ENCODE peak calls at places on chromosomes 4 and X, in nine cellular contexts. Q is ovary, H is uterus, N is tibial nerve, W is adrenal gland, J is HCT116, S is suprapubic skin, U is transverse colon, C is Peyer's patch. Y is an unnamed sample.

GRCh38 chrX:20189171-20189570 is 47.5 kb upstream of the EIF1AX start:
- DNase-seq in Q (no peak), H (no peak), N (no peak), W (no peak), J (no peak), S (no peak), U (no peak), C (no peak), Y (no peak)

GRCh38 chr4:62490635-62491034 is 1290.5 kb downstream of the ADGRL3 start:
- DNase-seq in Q (no peak), H (no peak), N (no peak), W (no peak), J (no peak), S (no peak), U (no peak), C (no peak), Y (no peak)

GRCh38 chr4:10731162-10731561 is 46.6 kb upstream of the CLNK start:
- DNase-seq in Q (no peak), H (no peak), N (no peak), W (no peak), J (no peak), S (no peak), U (no peak), C (no peak), Y (no peak)

GRCh38 chrX:46965125-46965758 is 53.0 kb downstream of the JADE3 start:
- DNase-seq in Q (no peak), H (no peak), N (no peak), W (no peak), J (no peak), S (no peak), U (no peak), C (no peak), Y (no peak)

GRCh38 chr4:20612313-20612712 is 87.9 kb upstream of the PACRGL start:
- DNase-seq in Q (no peak), H (no peak), N (no peak), W (no peak), J (no peak), S (no peak), U (no peak), C (no peak), Y (no peak)

GRCh38 chr4:140515423-140515822 is 8.5 kb upstream of the ELMOD2 start:
- DNase-seq in Q (no peak), H (no peak), N (no peak), W (no peak), J (no peak), S (no peak), U (no peak), C (no peak), Y (no peak)

GRCh38 chr4:95251568-95251967 is 297.2 kb downstream of the UNC5C start:
- DNase-seq in Q (no peak), H (no peak), N (no peak), W (no peak), J (no peak), S (no peak), U (no peak), C (no peak), Y (no peak)

GRCh38 chr4:17494258-17494657 is 17.6 kb downstream of the QDPR start:
- DNase-seq in Q (no peak), H (peak), N (no peak), W (no peak), J (no peak), S (no peak), U (no peak), C (no peak), Y (no peak)

GRCh38 chr4:2261110-2261852 is 628 bp downstream of the MXD4 start:
- DNase-seq in Q (peak), H (peak), N (peak), W (peak), J (no peak), S (peak), U (peak), C (peak), Y (no peak)

GRCh38 chr4:82905205-82905604 is 4.7 kb downstream of the THAP9 start:
- DNase-seq in Q (no peak), H (no peak), N (no peak), W (no peak), J (no peak), S (no peak), U (no peak), C (no peak), Y (no peak)

GRCh38 chrX:46447384-46447783 is 97.8 kb downstream of the ZNF674 start:
- DNase-seq in Q (no peak), H (no peak), N (no peak), W (no peak), J (no peak), S (no peak), U (no peak), C (no peak), Y (peak)

GRCh38 chr4:74583066-74583700 is 138.2 kb downstream of the AREG start:
- DNase-seq in Q (no peak), H (no peak), N (no peak), W (no peak), J (no peak), S (no peak), U (no peak), C (no peak), Y (no peak)

GRCh38 chrX:74343970-74344622 is 40.1 kb downstream of the ZCCHC13 start:
- DNase-seq in Q (peak), H (no peak), N (no peak), W (peak), J (peak), S (no peak), U (peak), C (peak), Y (no peak)

GRCh38 chrX:2710496-2710895 is 19.4 kb downstream of the CD99 start:
- DNase-seq in Q (no peak), H (no peak), N (no peak), W (no peak), J (no peak), S (no peak), U (no peak), C (no peak), Y (no peak)

GRCh38 chr4:66750273-66750672 is 795.0 kb downstream of the CENPC start:
- DNase-seq in Q (no peak), H (no peak), N (no peak), W (no peak), J (no peak), S (no peak), U (no peak), C (no peak), Y (no peak)

GRCh38 chr4:89064848-89065247 is 7.9 kb upstream of the FAM13A start:
- DNase-seq in Q (no peak), H (no peak), N (no peak), W (no peak), J (no peak), S (no peak), U (no peak), C (no peak), Y (no peak)

GRCh38 chrX:71253253-71254091 is 468 bp downstream of the ZMYM3 start:
- DNase-seq in Q (peak), H (peak), N (no peak), W (peak), J (no peak), S (no peak), U (peak), C (peak), Y (no peak)
- TF ChIP-seq POLR2A in Q (no peak), H (no peak), N (no peak), W (no peak), J (no peak), S (no peak), U (no peak), C (no peak), Y (no peak)

GRCh38 chr4:165194368-165194767 is 13.0 kb upstream of the KLHL2 start:
- DNase-seq in Q (no peak), H (no peak), N (no peak), W (no peak), J (no peak), S (no peak), U (no peak), C (no peak), Y (no peak)
- TF ChIP-seq CTCF in Q (no peak), H (no peak), N (no peak), W (no peak), J (no peak), S (no peak), U (no peak), C (no peak), Y (no peak)

GRCh38 chr4:98467627-98468072 is 190.8 kb downstream of the TSPAN5 start:
- DNase-seq in Q (peak), H (peak), N (peak), W (peak), J (peak), S (peak), U (peak), C (peak), Y (peak)
- H3K4me3 ChIP-seq in Q (peak), H (peak), N (peak), W (no peak), J (peak), S (peak), U (no peak), C (peak), Y (no peak)

GRCh38 chr4:151133311-151133710 is 33.9 kb downstream of the RPS3A start:
- DNase-seq in Q (no peak), H (no peak), N (no peak), W (no peak), J (no peak), S (no peak), U (no peak), C (no peak), Y (no peak)

DNA sequence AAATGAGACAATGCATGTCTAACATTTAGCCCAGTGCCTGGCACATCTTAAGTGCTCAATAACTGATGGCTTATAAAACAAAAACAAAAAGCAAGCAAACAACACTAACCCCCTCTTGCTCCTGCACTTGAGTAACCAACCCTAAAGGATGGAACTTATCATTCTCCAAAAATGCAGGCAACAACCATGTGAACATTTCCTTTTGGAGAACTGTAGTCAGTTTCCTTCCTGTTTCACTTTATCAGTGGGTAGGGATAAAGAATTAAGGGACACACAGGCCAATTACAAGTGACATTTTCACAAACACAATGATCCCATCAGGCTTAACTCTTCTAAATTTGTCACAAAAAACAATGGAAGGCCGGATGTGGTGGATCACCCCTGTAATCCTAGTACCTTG is 30.4 kb downstream of the RPS3A start:
- DNase-seq in Q (no peak), H (no peak), N (no peak), W (no peak), J (no peak), S (no peak), U (no peak), C (no peak), Y (no peak)
- TF ChIP-seq POLR2A in Q (no peak), H (no peak), N (no peak), W (no peak), J (no peak), S (no peak), U (no peak), C (no peak), Y (no peak)

DNA sequence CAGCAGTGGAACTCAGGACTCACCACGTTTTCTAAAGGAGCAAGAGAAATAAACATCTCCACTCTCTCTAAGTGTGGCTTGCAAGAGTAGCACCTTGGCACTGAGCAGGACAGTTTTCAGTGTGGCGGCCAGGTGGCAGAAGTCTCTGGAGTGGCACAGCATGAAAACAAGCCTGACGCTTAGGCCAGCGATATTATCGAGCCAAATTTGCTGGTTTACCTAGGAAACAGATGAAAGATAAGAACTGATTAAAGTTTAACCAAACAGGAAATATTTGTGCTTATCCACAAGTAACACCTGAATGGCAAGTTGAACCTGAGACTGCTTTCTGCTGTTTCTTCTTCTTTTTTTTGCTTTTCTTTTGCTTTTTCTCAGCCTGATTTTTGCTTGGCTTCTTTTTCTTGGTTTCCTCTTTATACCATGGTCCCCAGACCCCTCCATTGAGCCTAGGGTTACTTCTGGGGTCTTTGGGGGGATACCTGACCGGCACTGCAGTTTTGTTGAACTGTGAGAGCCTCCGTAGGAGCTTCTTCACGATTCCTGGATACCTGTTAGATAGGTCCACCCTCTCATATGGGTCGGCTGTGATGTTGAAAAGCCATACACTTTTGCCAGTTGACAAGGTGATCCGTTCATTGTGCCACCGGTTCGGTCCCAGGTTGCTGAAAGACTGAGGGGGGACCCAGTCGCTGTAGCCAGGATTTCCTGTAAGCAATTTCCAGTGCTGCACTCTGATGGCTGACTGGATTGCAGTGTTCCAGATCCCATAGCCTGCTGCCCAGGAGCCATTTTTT is 77.3 kb downstream of the ARSJ start:
- DNase-seq in Q (no peak), H (no peak), N (no peak), W (no peak), J (no peak), S (no peak), U (peak), C (peak), Y (no peak)
- TF ChIP-seq CTCF in Q (no peak), H (no peak), N (no peak), W (no peak), J (no peak), S (no peak), U (peak), C (no peak), Y (no peak)